ENCODE peak calls at places on chromosomes 1 and 21, in nine cellular contexts. H is pancreas, B is body of pancreas, S is Peyer's patch, X is HFF-Myc, V is tibial artery, J is kidney epithelial cell, F is cardiac muscle cell, W is hepatocyte. U is an unnamed sample.

GRCh38 chr1:77926561-77927357 is 38.3 kb downstream of the NEXN start:
- DNase-seq in H (no peak), B (no peak), S (no peak), X (no peak), V (no peak), J (no peak), F (no peak), W (no peak), U (no peak)

GRCh38 chr1:180916771-180917170 is 4.1 kb downstream of the KIAA1614 start:
- DNase-seq in H (no peak), B (no peak), S (no peak), X (no peak), V (no peak), J (no peak), F (no peak), W (no peak), U (no peak)

GRCh38 chr1:173527151-173527826 is 50.2 kb downstream of the PRDX6 start:
- DNase-seq in H (no peak), B (peak; percentile 23), S (no peak), X (no peak), V (peak; percentile 40), J (no peak), F (peak; percentile 81), W (peak; percentile 72), U (no peak)

GRCh38 chr1:234768171-234768568 is 158.2 kb upstream of the IRF2BP2 start:
- DNase-seq in H (no peak), B (no peak), S (no peak), X (no peak), V (no peak), J (no peak), F (no peak), W (peak; percentile 38), U (no peak)

GRCh38 chr21:32423846-32424535 is 11.5 kb downstream of the EVA1C start:
- DNase-seq in H (no peak), B (no peak), S (no peak), X (no peak), V (no peak), J (no peak), F (no peak), W (no peak), U (no peak)

GRCh38 chr1:228363686-228364067 is 43.0 kb downstream of the TRIM11 start:
- DNase-seq in H (peak; percentile 63), B (peak; percentile 9), S (no peak), X (no peak), V (no peak), J (no peak), F (no peak), W (no peak), U (no peak)

GRCh38 chr1:58412071-58412580 is 134.4 kb downstream of the OMA1 start:
- DNase-seq in H (no peak), B (no peak), S (no peak), X (no peak), V (no peak), J (peak; percentile 35), F (peak; percentile 59), W (no peak), U (no peak)

GRCh38 chr1:156726549-156727226 is 1.6 kb upstream of the METTL25B start:
- DNase-seq in H (no peak), B (peak; percentile 61), S (peak; percentile 67), X (no peak), V (peak; percentile 57), J (no peak), F (peak; percentile 76), W (peak; percentile 77), U (no peak)

GRCh38 chr1:247721222-247721621 is 4.8 kb upstream of the OR6F1 start:
- DNase-seq in H (no peak), B (no peak), S (no peak), X (no peak), V (no peak), J (no peak), F (no peak), W (no peak), U (no peak)

GRCh38 chr1:47332779-47333577 is 612 bp upstream of the CMPK1 start:
- DNase-seq in H (no peak), B (no peak), S (no peak), X (no peak), V (no peak), J (no peak), F (no peak), W (no peak), U (no peak)

GRCh38 chr1:192080671-192081070 is 77.6 kb upstream of the RGS18 start:
- DNase-seq in H (no peak), B (no peak), S (no peak), X (no peak), V (no peak), J (no peak), F (peak; percentile 1), W (no peak), U (no peak)

DNA sequence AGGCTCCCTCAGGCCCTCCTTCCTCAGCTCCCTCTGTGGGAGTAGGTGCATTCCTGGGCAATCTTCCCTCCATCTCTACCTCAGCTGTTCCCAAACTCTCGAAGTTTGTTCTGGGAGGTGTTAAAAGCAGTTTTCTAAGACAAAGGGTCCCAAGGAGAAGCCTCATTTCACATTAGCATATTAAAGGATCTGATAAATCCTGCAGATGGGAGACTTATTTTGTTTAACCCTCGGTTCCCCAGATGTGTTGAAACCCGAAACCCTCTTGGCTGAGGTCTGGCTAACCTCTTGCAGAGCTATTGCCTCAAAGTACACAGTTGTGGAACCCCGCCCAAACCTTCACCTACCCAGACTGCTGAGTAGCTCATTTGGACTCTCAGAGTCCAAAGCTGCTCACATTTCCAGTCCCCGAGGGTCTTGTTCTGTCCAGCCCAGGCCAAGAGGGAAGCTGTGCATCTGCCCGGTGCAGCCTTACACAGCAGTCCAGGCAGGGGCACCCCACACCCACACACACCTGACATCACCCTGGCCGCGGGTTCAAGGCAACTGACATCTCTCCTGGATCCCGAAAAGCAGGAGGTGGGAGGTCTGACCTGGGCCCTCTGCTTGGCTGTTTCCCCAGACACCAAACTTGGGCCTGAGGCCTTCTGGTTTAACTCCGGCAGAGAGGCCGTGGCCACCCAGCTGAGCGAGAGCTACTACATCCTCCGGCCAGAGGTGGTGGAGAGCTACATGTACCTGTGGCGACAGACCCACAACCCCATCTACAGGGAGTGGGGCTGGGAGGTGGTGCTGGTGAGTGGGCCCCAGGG is 19.5 kb upstream of the SELENON start:
- DNase-seq in H (no peak), B (no peak), S (no peak), X (peak; percentile 31), V (no peak), J (no peak), F (peak; percentile 39), W (peak; percentile 60), U (no peak)
- TF ChIP-seq CTCF in H (no peak), B (no peak), S (no peak), X (no peak), V (no peak), J (no peak), F (no peak), W (no peak), U (no peak)

DNA sequence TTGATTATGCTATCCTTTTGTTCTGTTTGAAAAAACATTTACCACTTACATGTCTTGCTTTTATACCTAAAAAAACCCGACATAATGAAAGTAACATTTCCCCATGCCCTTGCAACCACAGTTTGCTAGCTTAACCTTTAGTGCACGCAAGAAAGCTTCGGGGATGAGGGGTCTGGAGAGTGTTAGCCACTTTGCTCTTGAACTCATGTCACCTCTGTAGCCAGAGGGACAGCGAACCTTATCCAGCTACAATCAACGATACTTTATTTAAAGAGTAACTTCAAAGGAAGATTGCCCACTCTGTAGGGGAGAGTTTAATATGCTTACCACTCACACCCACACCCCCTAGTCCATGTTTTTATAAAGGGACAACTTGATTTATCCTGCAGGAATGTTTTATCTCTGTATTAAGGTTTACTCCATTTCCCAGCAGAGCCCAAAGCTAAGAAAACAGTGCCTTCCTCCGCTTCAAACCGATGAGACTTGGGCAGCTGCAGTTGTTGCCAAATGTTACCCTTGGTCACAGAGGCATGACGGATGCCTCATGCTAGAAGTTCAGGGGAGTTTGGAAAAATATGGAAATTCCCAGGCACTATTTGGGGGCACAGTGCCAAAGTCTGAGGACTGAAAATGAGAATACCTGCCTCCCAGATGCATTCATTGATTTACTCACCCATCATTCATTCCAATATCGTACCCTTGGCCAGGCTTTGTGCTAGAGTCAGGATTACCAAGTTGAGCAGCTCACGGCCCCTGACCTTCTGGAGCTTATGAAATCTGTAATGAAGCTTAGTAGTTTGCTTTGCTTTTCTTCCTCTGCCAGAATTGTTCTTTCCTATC is 61.4 kb upstream of the VCAM1 start:
- DNase-seq in H (no peak), B (no peak), S (no peak), X (no peak), V (no peak), J (peak; percentile 74), F (peak; percentile 29), W (peak; percentile 7), U (no peak)
- H3K4me3 ChIP-seq in H (no peak overlapping the region), B (no peak overlapping the region), S (no peak overlapping the region), X (no peak overlapping the region), V (no peak overlapping the region), J (no peak overlapping the region), F (no peak overlapping the region), W (no peak overlapping the region), U (no peak overlapping the region)

DNA sequence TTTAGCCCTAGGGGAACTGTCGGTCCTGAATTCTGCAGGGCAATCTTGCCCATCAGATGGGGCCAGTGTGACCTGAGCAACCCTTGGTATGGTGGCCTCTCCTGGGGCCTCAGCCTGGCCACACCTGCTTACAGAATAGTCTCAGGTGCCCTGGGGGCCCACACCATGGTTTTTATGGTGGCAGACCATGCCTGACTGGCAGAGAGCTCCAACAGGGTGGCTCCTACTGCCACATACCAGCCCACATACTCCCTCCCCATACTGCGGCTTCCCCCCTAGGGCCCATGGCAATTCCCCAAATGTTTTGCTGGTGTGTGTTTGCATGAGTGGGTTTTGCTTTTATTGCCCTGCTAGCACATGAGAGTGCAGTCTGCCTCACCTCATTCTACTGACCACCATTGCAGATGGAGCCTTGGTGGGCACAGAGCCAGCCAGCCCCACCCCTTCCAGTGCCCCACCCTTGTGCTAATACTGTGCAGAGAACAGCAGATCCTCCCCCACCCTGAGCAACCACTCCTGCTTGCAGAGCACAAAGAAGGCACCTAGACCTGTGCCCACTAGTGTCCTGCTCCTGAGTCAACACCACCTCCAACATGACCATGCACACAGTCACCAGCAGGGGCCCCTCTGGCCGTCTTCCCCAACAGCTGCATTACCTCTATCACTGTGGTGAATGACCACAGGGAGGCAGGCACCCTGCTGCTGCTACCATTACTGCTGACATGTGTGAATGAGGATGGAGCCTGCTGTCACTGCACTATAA is 86.8 kb downstream of the GDAP2 start:
- DNase-seq in H (peak; percentile 55), B (no peak), S (no peak), X (no peak), V (no peak), J (no peak), F (no peak), W (no peak), U (no peak)
- TF ChIP-seq CTCF in H (no peak), B (no peak), S (no peak), X (peak; percentile 4), V (no peak), J (no peak), F (no peak), W (no peak), U (no peak)

DNA sequence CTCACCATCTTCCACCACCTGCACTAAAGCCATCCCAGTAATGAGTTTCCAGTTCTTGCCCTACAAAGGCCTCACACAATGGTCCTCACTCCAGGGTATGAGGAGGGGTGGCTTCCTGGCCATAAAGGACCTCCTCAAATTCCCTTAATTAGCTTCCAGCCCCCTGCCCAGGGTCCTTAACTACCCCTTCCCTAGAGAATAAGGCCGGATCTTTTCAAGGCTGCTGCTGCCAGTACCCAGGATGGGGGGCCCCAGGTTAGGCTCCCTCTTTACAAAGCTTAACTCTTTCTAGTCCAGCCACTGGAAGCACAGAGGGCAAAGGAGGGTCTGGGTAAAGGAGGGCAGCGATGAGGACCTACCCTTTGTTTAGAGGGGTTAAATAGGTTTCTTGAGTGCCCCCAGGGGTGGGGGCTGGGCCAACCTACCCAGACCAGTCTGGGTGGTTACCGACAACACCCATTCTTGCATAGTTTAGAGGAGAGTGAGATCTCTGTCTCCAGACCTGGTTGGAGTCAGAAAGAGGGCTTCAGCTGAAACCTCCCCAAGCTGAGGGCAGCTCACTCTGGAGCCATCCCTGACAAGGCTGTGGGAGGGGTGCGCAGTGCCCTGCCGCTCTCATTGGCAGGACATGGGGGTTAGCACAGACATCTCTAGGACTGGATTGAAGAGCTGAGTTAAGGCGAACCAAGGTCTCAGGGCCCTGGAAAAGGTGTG is 7.1 kb downstream of the BLACAT1 start:
- DNase-seq in H (no peak), B (no peak), S (no peak), X (no peak), V (no peak), J (no peak), F (no peak), W (no peak), U (no peak)
- H3K4me3 ChIP-seq in H (peak overlapping the region; percentile 9), B (no peak overlapping the region), S (peak overlapping the region; percentile 41), X (no peak overlapping the region), V (no peak overlapping the region), J (peak overlapping the region; percentile 58), F (no peak overlapping the region), W (no peak overlapping the region), U (no peak overlapping the region)